ENCODE peak calls at places on chromosomes 1 and 21, in seven cellular contexts. W is MM.1S, B is bronchial epithelial cell, H is fibroblast of lung, J is stomach, F is body of pancreas, X is tibial nerve. R is an unnamed sample.

GRCh38 chr1:89657886-89658285 is 25.0 kb downstream of the LRRC8C start:
- DNase-seq in X (no peak), B (no peak), H (no peak), F (no peak), W (peak), J (no peak), R (no peak)

GRCh38 chr1:116066868-116067563 is 44.2 kb upstream of the MAB21L3 start:
- DNase-seq in X (no peak), W (no peak), B (peak), J (no peak), H (peak), F (no peak), R (peak)

GRCh38 chr1:38027201-38028104 is 14.9 kb downstream of the UTP11 start:
- DNase-seq in W (no peak), H (no peak), J (no peak), B (peak), F (no peak), X (no peak), R (no peak)

GRCh38 chr1:30511563-30512252 is 211.7 kb downstream of the MATN1 start:
- DNase-seq in X (no peak), H (peak), W (no peak), J (peak), F (no peak), B (peak), R (peak)

GRCh38 chr1:17636612-17637011 is 97.1 kb downstream of the ARHGEF10L start:
- DNase-seq in B (peak), F (no peak), W (no peak), J (no peak), H (peak), X (no peak), R (peak)

GRCh38 chr1:220222939-220223338 is 49.3 kb downstream of the RAB3GAP2 start:
- DNase-seq in B (no peak), W (no peak), H (no peak), X (no peak), F (no peak), J (no peak), R (no peak)

GRCh38 chr1:226526801-226527595 is 21.6 kb upstream of the STUM start:
- DNase-seq in J (peak), X (no peak), H (no peak), W (peak), B (peak), F (peak), R (peak)

GRCh38 chr1:192967901-192968300 is 91.3 kb downstream of the UCHL5 start:
- DNase-seq in J (no peak), H (peak), F (no peak), W (no peak), X (no peak), B (peak), R (no peak)

GRCh38 chr1:2411801-2412394 is 466 bp downstream of the PEX10 start:
- DNase-seq in X (no peak), W (no peak), J (no peak), H (peak), F (peak), B (no peak), R (no peak)

GRCh38 chr1:25952851-25953401 is 44.9 kb downstream of the PAFAH2 start:
- DNase-seq in H (peak), F (no peak), J (no peak), B (no peak), W (no peak), X (no peak), R (peak)

GRCh38 chr1:22975694-22976093 is 3.0 kb upstream of the LACTBL1 start:
- DNase-seq in J (no peak), F (no peak), H (peak), X (no peak), B (peak), W (no peak), R (peak)

GRCh38 chr1:157021688-157022087 is 23.9 kb downstream of the ARHGEF11 start:
- DNase-seq in W (no peak), J (no peak), H (no peak), B (no peak), F (no peak), X (no peak), R (no peak)

GRCh38 chr1:84847253-84848247 is 45.5 kb downstream of the LPAR3 start:
- DNase-seq in B (peak), F (peak), H (peak), J (peak), W (no peak), X (peak), R (peak)

GRCh38 chr21:45358261-45358670 is 46.7 kb upstream of the COL18A1 start:
- DNase-seq in J (no peak), H (no peak), F (no peak), W (no peak), X (no peak), B (no peak), R (no peak)

GRCh38 chr1:114032271-114033218 is 53.3 kb downstream of the OLFML3 start:
- DNase-seq in J (no peak), X (no peak), H (peak), B (peak), F (no peak), W (no peak), R (peak)

GRCh38 chr1:55167224-55167623 is 47.9 kb downstream of the USP24 start:
- DNase-seq in J (no peak), H (no peak), X (no peak), F (no peak), W (no peak), B (no peak), R (no peak)

GRCh38 chr1:162093095-162093494 is 23.6 kb downstream of the NOS1AP start:
- DNase-seq in W (no peak), F (no peak), H (no peak), X (no peak), B (no peak), J (no peak), R (no peak)

GRCh38 chr1:200473698-200474371 is 64.0 kb upstream of the ZNF281 start:
- DNase-seq in J (no peak), X (no peak), H (peak), B (no peak), W (no peak), F (no peak), R (peak)

GRCh38 chr1:92949937-92950817 is 11.1 kb downstream of the DIPK1A start:
- DNase-seq in X (no peak), W (no peak), B (peak), H (peak), J (no peak), F (no peak), R (peak)

GRCh38 chr21:15966216-15966615 is 236.4 kb downstream of the USP25 start:
- DNase-seq in J (no peak), X (no peak), F (no peak), B (no peak), H (no peak), W (no peak), R (peak)

GRCh38 chr1:20724364-20725188 is 6.8 kb upstream of the KIF17 start:
- DNase-seq in J (no peak), X (peak), B (no peak), W (no peak), F (no peak), H (no peak), R (no peak)

GRCh38 chr21:40433575-40433974 is 413.4 kb downstream of the DSCAM start:
- DNase-seq in X (no peak), H (no peak), J (no peak), F (no peak), W (no peak), B (no peak), R (no peak)

GRCh38 chr1:44903261-44903660 is 60.2 kb upstream of the PTCH2 start:
- DNase-seq in W (no peak), H (peak), J (no peak), F (no peak), X (no peak), B (no peak), R (peak)

GRCh38 chr1:42420911-42421585 is 34.8 kb downstream of the ZMYND12 start:
- DNase-seq in B (peak), F (peak), J (no peak), X (no peak), H (peak), W (no peak), R (peak)

GRCh38 chr1:31625561-31626272 is 8.2 kb downstream of the HCRTR1 start:
- DNase-seq in J (no peak), W (no peak), H (peak), F (no peak), B (peak), X (no peak), R (peak)

GRCh38 chr1:28115267-28115666 is 26.9 kb upstream of the EYA3 start:
- DNase-seq in J (no peak), F (no peak), W (no peak), H (peak), X (no peak), B (peak), R (peak)

GRCh38 chr1:116460261-116460660 is 87.2 kb downstream of the ATP1A1 start:
- DNase-seq in B (no peak), J (no peak), H (no peak), F (no peak), X (no peak), W (no peak), R (no peak)

GRCh38 chr1:1599030-1599916 is 662 bp downstream of the FNDC10 start:
- DNase-seq in B (no peak), W (no peak), J (no peak), X (no peak), F (peak), H (peak), R (peak)

GRCh38 chr1:92901699-92902405 is 59.4 kb downstream of the DIPK1A start:
- DNase-seq in B (no peak), J (no peak), H (no peak), X (no peak), W (no peak), F (no peak), R (peak)

GRCh38 chr1:40789675-40790430 is 6.3 kb downstream of the KCNQ4 start:
- DNase-seq in J (no peak), F (no peak), B (no peak), H (peak), W (no peak), X (no peak), R (no peak)

GRCh38 chr1:37035828-37036666 is 1.7 kb upstream of the GRIK3 start:
- DNase-seq in F (no peak), X (no peak), J (no peak), H (no peak), B (no peak), W (no peak), R (no peak)

GRCh38 chr1:217189362-217189761 is 441.5 kb downstream of the GPATCH2 start:
- DNase-seq in F (no peak), H (no peak), X (no peak), J (no peak), B (no peak), W (no peak), R (no peak)

GRCh38 chr1:167373398-167373797 is 144.9 kb downstream of the CD247 start:
- DNase-seq in B (no peak), J (no peak), H (peak), X (no peak), F (no peak), W (no peak), R (peak)

GRCh38 chr1:167375949-167376348 is 142.4 kb downstream of the CD247 start:
- DNase-seq in J (no peak), W (no peak), X (no peak), H (no peak), B (no peak), F (no peak), R (no peak)

GRCh38 chr1:167369933-167370332 is 148.4 kb downstream of the CD247 start:
- DNase-seq in W (no peak), B (peak), X (no peak), F (no peak), J (no peak), H (no peak), R (no peak)

GRCh38 chr1:167374014-167374413 is 144.3 kb downstream of the CD247 start:
- DNase-seq in W (no peak), F (no peak), H (no peak), B (no peak), J (no peak), X (no peak), R (no peak)
- TF ChIP-seq CTCF in W (no peak), F (no peak), H (no peak), B (no peak), J (no peak), X (no peak), R (no peak)

GRCh38 chr21:34543017-34543416 is 31.0 kb upstream of the KCNE1 start:
- DNase-seq in X (no peak), B (no peak), W (no peak), J (no peak), H (no peak), F (no peak), R (no peak)

GRCh38 chr21:34548782-34549376 is 36.9 kb upstream of the KCNE1 start:
- DNase-seq in H (no peak), B (no peak), J (no peak), W (peak), X (no peak), F (no peak), R (no peak)

GRCh38 chr21:34544032-34544496 is 32.1 kb upstream of the KCNE1 start:
- DNase-seq in F (peak), H (peak), B (peak), W (peak), X (no peak), J (peak), R (peak)

GRCh38 chr21:34546556-34546955 is 34.5 kb upstream of the KCNE1 start:
- DNase-seq in H (no peak), J (no peak), X (no peak), F (no peak), B (no peak), W (no peak), R (no peak)

DNA sequence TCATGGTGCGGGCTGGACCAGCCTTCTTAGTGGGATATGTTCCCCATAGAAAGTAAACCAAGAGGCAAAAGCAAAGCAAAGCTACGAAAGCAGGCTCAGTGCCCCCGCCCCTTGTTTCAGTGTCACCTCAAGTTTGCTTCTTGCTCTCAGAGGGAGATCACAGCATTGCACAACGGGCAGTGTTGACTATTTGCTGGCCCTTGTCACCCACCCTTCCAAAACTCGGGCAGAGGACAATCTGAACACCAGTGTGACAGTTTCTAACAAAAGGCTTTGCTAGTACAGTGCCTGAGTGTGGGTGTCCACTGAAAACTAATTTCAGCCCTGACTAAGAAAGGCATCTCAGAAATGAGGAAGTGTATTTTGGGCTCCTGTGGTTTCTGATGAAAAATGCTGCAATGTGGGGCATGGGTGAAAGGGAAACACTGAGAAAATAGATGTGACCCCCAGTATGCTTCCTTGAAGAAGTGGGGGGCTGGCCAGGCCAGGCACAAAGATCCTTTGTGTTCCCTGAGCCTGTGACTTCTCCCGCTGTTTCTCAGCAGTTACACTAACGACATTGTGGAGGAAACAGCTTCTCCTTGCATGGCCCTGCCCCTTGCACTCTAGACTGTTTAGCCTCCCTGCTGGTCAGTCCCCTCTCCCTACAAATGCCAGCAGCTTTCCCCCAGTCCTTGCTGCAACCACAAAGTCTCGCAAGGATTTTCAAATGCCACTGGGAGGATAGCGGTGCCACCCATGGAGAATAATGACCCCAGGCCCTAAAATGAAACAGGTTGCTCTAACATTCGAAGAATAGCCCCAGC is 33.3 kb upstream of the KCNE1 start:
- DNase-seq in X (no peak), J (no peak), H (peak), W (peak), B (peak), F (peak), R (peak)
- H3K4me3 ChIP-seq in X (no peak), J (no peak), H (no peak), W (peak), B (no peak), F (no peak), R (no peak)

DNA sequence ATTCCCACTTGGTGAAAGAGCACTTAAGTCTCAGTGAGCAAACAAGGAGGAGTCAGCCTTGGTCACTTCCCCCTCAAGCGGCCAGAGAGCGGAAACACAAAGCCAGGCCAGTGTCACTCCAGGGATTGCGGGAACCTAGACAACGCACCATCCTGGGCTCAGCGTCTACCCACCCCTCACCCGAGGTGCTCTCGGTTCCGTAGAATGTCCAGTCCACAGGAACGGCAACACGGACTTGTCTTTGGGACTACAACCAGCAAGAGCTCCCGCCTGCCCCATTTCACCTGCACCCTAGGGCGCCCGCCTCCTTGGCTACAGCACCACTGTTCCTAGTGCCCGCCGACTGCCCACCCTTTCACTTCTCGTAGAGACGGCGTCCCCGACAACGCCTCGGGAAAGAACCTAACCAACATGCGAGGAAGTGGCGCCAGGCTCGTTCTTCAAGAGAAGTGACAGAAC is 511 bp downstream of the GDAP2 start:
- DNase-seq in F (peak), W (peak), B (peak), X (peak), H (peak), J (peak), R (peak)
- TF ChIP-seq CTCF in F (no peak), W (no peak), B (peak), X (no peak), H (peak), J (no peak), R (peak)

GRCh38 chr1:208238710-208239517 is 5.3 kb downstream of the PLXNA2 start:
- DNase-seq in F (no peak), W (peak), J (no peak), H (peak), B (peak), X (no peak), R (peak)
- H3K4me3 ChIP-seq in F (no peak), W (no peak), J (no peak), H (no peak), B (no peak), X (no peak), R (no peak)

GRCh38 chr21:42164818-42165217 is 54.1 kb upstream of the ABCG1 start:
- DNase-seq in F (no peak), H (no peak), W (no peak), X (no peak), B (no peak), J (no peak), R (no peak)

GRCh38 chr21:42163511-42163863 is 55.5 kb upstream of the ABCG1 start:
- DNase-seq in X (no peak), W (no peak), F (no peak), B (no peak), J (no peak), H (no peak), R (no peak)

GRCh38 chr21:42162831-42163510 is 56.0 kb upstream of the ABCG1 start:
- DNase-seq in F (no peak), B (no peak), H (no peak), J (no peak), X (no peak), W (no peak), R (peak)

GRCh38 chr21:42165901-42166300 is 53.0 kb upstream of the ABCG1 start:
- DNase-seq in B (no peak), X (no peak), J (peak), W (no peak), H (no peak), F (no peak), R (no peak)

DNA sequence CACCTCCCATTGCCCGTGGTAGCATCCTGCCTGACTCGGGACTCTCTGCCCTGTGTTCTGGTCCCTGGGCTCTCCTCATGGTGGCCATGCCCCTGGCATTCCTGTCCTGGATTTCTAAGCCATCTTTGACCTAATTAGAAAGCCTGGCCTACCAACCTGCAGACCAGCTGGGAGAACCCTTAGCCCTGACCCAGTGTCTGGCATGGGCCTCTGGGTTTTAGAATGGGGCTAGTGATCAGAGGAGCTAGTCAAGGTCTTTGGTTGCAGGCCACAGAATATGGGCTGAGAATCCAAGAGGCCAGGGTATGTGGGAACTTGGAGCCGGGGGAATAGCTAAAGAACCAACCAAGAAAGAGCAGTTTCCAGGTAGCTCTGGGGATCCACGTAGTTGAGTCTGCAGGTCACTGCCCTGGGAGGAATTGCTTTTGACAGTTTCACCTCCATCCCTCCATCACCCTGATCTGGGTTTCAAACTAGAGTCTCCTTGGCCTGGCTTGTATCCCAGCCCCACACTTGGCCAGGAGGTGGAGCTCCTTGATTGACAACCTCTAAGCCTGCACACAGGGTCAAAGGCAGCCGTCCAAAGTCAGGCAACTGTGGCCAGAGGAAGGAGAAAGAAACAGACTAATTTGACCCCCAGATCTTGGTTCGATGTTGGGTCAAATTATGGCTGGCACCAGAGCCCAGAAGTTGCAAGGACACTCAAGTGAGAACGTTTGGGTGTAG is 54.7 kb upstream of the ABCG1 start:
- DNase-seq in H (no peak), B (no peak), J (peak), X (peak), W (peak), F (peak), R (no peak)
- TF ChIP-seq CTCF in H (peak), B (peak), J (peak), X (peak), W (peak), F (peak), R (peak)

GRCh38 chr1:53430256-53430655 is 28.9 kb upstream of the DMRTB1 start:
- DNase-seq in F (no peak), W (no peak), J (no peak), X (no peak), B (no peak), H (no peak), R (no peak)
- H3K4me3 ChIP-seq in F (no peak), W (no peak), J (no peak), X (no peak), B (no peak), H (no peak), R (no peak)

R was measured in fibroblast of mammary gland.